ENCODE peak calls at places on chromosome X, in ten cellular contexts. One of them, this sample, is unnamed.

GRCh38 chrX:47927212-47927611 is 76.6 kb downstream of the ZNF182 start:
- DNase-seq in transverse colon: no peak
- DNase-seq in HepG2: no peak
- DNase-seq in SK-N-SH: no peak
- DNase-seq in suprapubic skin: no peak
- DNase-seq in sigmoid colon: no peak
- DNase-seq in stomach: no peak
- DNase-seq in esophagus muscularis mucosa: no peak
- DNase-seq in K562: no peak
- DNase-seq in H1: no peak
- DNase-seq in this sample: no peak

GRCh38 chrX:31245714-31246113 is 173.9 kb upstream of the FTHL17 start:
- DNase-seq in transverse colon: no peak
- DNase-seq in HepG2: no peak
- DNase-seq in SK-N-SH: no peak
- DNase-seq in suprapubic skin: no peak
- DNase-seq in sigmoid colon: no peak
- DNase-seq in stomach: no peak
- DNase-seq in esophagus muscularis mucosa: no peak
- DNase-seq in K562: no peak
- DNase-seq in H1: no peak
- DNase-seq in this sample: no peak

GRCh38 chrX:38099688-38100087 is 93.3 kb downstream of the SYTL5 start:
- DNase-seq in transverse colon: no peak
- DNase-seq in HepG2: no peak
- DNase-seq in SK-N-SH: no peak
- DNase-seq in suprapubic skin: no peak
- DNase-seq in sigmoid colon: no peak
- DNase-seq in stomach: no peak
- DNase-seq in esophagus muscularis mucosa: no peak
- DNase-seq in K562: no peak
- DNase-seq in H1: no peak
- DNase-seq in this sample: no peak

GRCh38 chrX:19824603-19825002 is 62.8 kb downstream of the SH3KBP1 start:
- DNase-seq in transverse colon: no peak
- DNase-seq in HepG2: no peak
- DNase-seq in SK-N-SH: no peak
- DNase-seq in suprapubic skin: no peak
- DNase-seq in sigmoid colon: no peak
- DNase-seq in stomach: no peak
- DNase-seq in esophagus muscularis mucosa: no peak
- DNase-seq in K562: no peak
- DNase-seq in H1: no peak
- DNase-seq in this sample: no peak

GRCh38 chrX:100410083-100410590 is at the start of gene PCDH19:
- DNase-seq in transverse colon: peak
- DNase-seq in HepG2: no peak
- DNase-seq in SK-N-SH: peak
- DNase-seq in suprapubic skin: peak
- DNase-seq in sigmoid colon: peak
- DNase-seq in stomach: peak
- DNase-seq in esophagus muscularis mucosa: no peak
- DNase-seq in K562: peak
- DNase-seq in H1: peak
- DNase-seq in this sample: no peak

GRCh38 chrX:20284992-20285391 is 18.3 kb upstream of the RPS6KA3 start:
- DNase-seq in transverse colon: no peak
- DNase-seq in HepG2: no peak
- DNase-seq in SK-N-SH: no peak
- DNase-seq in suprapubic skin: no peak
- DNase-seq in sigmoid colon: no peak
- DNase-seq in stomach: no peak
- DNase-seq in esophagus muscularis mucosa: no peak
- DNase-seq in K562: no peak
- DNase-seq in H1: no peak
- DNase-seq in this sample: no peak

GRCh38 chrX:13770013-13770412 is 35.5 kb downstream of the OFD1 start:
- DNase-seq in transverse colon: no peak
- DNase-seq in HepG2: no peak
- DNase-seq in SK-N-SH: no peak
- DNase-seq in suprapubic skin: no peak
- DNase-seq in sigmoid colon: no peak
- DNase-seq in stomach: no peak
- DNase-seq in esophagus muscularis mucosa: no peak
- DNase-seq in K562: no peak
- DNase-seq in H1: no peak
- DNase-seq in this sample: no peak

GRCh38 chrX:40155617-40156471 is 58.1 kb upstream of the BCOR start:
- DNase-seq in transverse colon: no peak
- DNase-seq in HepG2: no peak
- DNase-seq in SK-N-SH: peak
- DNase-seq in suprapubic skin: no peak
- DNase-seq in sigmoid colon: no peak
- DNase-seq in stomach: no peak
- DNase-seq in esophagus muscularis mucosa: no peak
- DNase-seq in K562: peak
- DNase-seq in H1: peak
- DNase-seq in this sample: no peak

GRCh38 chrX:39204945-39205344 is 403.7 kb downstream of the MID1IP1 start:
- DNase-seq in transverse colon: no peak
- DNase-seq in HepG2: no peak
- DNase-seq in SK-N-SH: no peak
- DNase-seq in suprapubic skin: no peak
- DNase-seq in sigmoid colon: no peak
- DNase-seq in stomach: no peak
- DNase-seq in esophagus muscularis mucosa: no peak
- DNase-seq in K562: no peak
- DNase-seq in H1: no peak
- DNase-seq in this sample: no peak

GRCh38 chrX:110699109-110699508 is 96.5 kb downstream of the CHRDL1 start:
- DNase-seq in transverse colon: no peak
- DNase-seq in HepG2: no peak
- DNase-seq in SK-N-SH: no peak
- DNase-seq in suprapubic skin: no peak
- DNase-seq in sigmoid colon: no peak
- DNase-seq in stomach: no peak
- DNase-seq in esophagus muscularis mucosa: no peak
- DNase-seq in K562: no peak
- DNase-seq in H1: no peak
- DNase-seq in this sample: no peak

GRCh38 chrX:110951472-110952269 is 144.3 kb upstream of the PAK3 start:
- DNase-seq in transverse colon: no peak
- DNase-seq in HepG2: no peak
- DNase-seq in SK-N-SH: no peak
- DNase-seq in suprapubic skin: no peak
- DNase-seq in sigmoid colon: no peak
- DNase-seq in stomach: no peak
- DNase-seq in esophagus muscularis mucosa: no peak
- DNase-seq in K562: no peak
- DNase-seq in H1: no peak
- DNase-seq in this sample: no peak

GRCh38 chrX:37986893-37987292 is 19.5 kb upstream of the SYTL5 start:
- DNase-seq in transverse colon: no peak
- DNase-seq in HepG2: peak
- DNase-seq in SK-N-SH: no peak
- DNase-seq in suprapubic skin: no peak
- DNase-seq in sigmoid colon: no peak
- DNase-seq in stomach: no peak
- DNase-seq in esophagus muscularis mucosa: no peak
- DNase-seq in K562: no peak
- DNase-seq in H1: no peak
- DNase-seq in this sample: no peak

GRCh38 chrX:29858714-29859113 is 356.6 kb upstream of the MAGEB2 start:
- DNase-seq in transverse colon: no peak
- DNase-seq in HepG2: no peak
- DNase-seq in SK-N-SH: no peak
- DNase-seq in suprapubic skin: no peak
- DNase-seq in sigmoid colon: no peak
- DNase-seq in stomach: no peak
- DNase-seq in esophagus muscularis mucosa: no peak
- DNase-seq in K562: no peak
- DNase-seq in H1: no peak
- DNase-seq in this sample: no peak

GRCh38 chrX:11451133-11451532 is 157.9 kb downstream of the AMELX start:
- DNase-seq in transverse colon: no peak
- DNase-seq in HepG2: no peak
- DNase-seq in SK-N-SH: no peak
- DNase-seq in suprapubic skin: no peak
- DNase-seq in sigmoid colon: no peak
- DNase-seq in stomach: no peak
- DNase-seq in esophagus muscularis mucosa: no peak
- DNase-seq in K562: no peak
- DNase-seq in H1: no peak
- DNase-seq in this sample: no peak

GRCh38 chrX:38987135-38987780 is 186.0 kb downstream of the MID1IP1 start:
- DNase-seq in transverse colon: peak
- DNase-seq in HepG2: no peak
- DNase-seq in SK-N-SH: peak
- DNase-seq in suprapubic skin: no peak
- DNase-seq in sigmoid colon: no peak
- DNase-seq in stomach: no peak
- DNase-seq in esophagus muscularis mucosa: no peak
- DNase-seq in K562: no peak
- DNase-seq in H1: no peak
- DNase-seq in this sample: no peak

DNA sequence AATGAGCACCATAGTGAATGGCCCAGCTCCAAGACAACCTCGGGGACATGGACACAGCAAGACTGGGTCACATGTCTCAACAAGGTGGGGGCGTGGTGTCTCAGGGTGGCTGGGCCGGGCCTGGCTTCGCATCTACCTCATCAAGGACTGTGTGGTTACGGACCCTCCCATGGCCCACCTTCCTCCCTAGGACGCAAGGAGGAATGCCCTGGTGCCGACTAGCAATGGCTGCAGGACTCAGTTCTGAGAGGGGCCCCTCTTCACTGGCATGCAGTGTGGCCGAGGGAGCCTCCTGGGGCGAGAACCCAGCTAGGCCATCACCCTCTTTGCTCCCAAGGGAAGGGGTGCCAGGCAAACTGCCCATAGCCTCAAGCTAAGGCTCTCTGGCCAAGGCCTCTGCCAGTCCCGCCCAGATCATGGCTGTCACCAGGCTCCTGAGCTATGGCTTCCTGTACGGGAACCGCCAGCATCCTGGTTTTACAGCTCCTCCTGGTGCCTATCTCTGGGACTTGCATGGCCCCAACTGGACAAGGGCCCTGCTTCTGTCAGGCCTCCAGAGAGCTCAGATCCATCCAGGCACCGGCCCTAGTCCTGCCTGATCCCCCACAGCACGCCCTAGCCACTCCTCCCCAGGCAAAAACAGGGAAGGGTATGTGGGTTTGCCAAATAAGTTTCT is 218.0 kb upstream of the AGTR2 start:
- DNase-seq in transverse colon: no peak
- DNase-seq in HepG2: peak
- DNase-seq in SK-N-SH: peak
- DNase-seq in suprapubic skin: no peak
- DNase-seq in sigmoid colon: no peak
- DNase-seq in stomach: no peak
- DNase-seq in esophagus muscularis mucosa: no peak
- DNase-seq in K562: no peak
- DNase-seq in H1: no peak
- DNase-seq in this sample: peak
- TF ChIP-seq EP300 in transverse colon: no peak
- TF ChIP-seq EP300 in HepG2: no peak
- TF ChIP-seq EP300 in SK-N-SH: no peak
- TF ChIP-seq EP300 in suprapubic skin: no peak
- TF ChIP-seq EP300 in sigmoid colon: no peak
- TF ChIP-seq EP300 in stomach: no peak
- TF ChIP-seq EP300 in esophagus muscularis mucosa: no peak
- TF ChIP-seq EP300 in K562: no peak
- TF ChIP-seq EP300 in H1: no peak
- TF ChIP-seq EP300 in this sample: no peak

GRCh38 chrX:76971393-76972376 is 475.5 kb upstream of the FGF16 start:
- DNase-seq in transverse colon: no peak
- DNase-seq in HepG2: no peak
- DNase-seq in SK-N-SH: no peak
- DNase-seq in suprapubic skin: no peak
- DNase-seq in sigmoid colon: no peak
- DNase-seq in stomach: no peak
- DNase-seq in esophagus muscularis mucosa: no peak
- DNase-seq in K562: no peak
- DNase-seq in H1: no peak
- DNase-seq in this sample: no peak
- TF ChIP-seq POLR2AphosphoS5 in transverse colon: no peak
- TF ChIP-seq POLR2AphosphoS5 in HepG2: no peak
- TF ChIP-seq POLR2AphosphoS5 in SK-N-SH: no peak
- TF ChIP-seq POLR2AphosphoS5 in suprapubic skin: no peak
- TF ChIP-seq POLR2AphosphoS5 in sigmoid colon: no peak
- TF ChIP-seq POLR2AphosphoS5 in stomach: no peak
- TF ChIP-seq POLR2AphosphoS5 in esophagus muscularis mucosa: no peak
- TF ChIP-seq POLR2AphosphoS5 in K562: no peak
- TF ChIP-seq POLR2AphosphoS5 in H1: no peak
- TF ChIP-seq POLR2AphosphoS5 in this sample: no peak

GRCh38 chrX:107721966-107722707 is 53.5 kb downstream of the TSC22D3 start:
- DNase-seq in transverse colon: no peak
- DNase-seq in HepG2: no peak
- DNase-seq in SK-N-SH: no peak
- DNase-seq in suprapubic skin: no peak
- DNase-seq in sigmoid colon: no peak
- DNase-seq in stomach: no peak
- DNase-seq in esophagus muscularis mucosa: no peak
- DNase-seq in K562: no peak
- DNase-seq in H1: no peak
- DNase-seq in this sample: no peak
- H3K27ac ChIP-seq in transverse colon: peak
- H3K27ac ChIP-seq in HepG2: no peak
- H3K27ac ChIP-seq in SK-N-SH: no peak
- H3K27ac ChIP-seq in suprapubic skin: peak
- H3K27ac ChIP-seq in sigmoid colon: peak
- H3K27ac ChIP-seq in stomach: peak
- H3K27ac ChIP-seq in esophagus muscularis mucosa: peak
- H3K27ac ChIP-seq in K562: no peak
- H3K27ac ChIP-seq in H1: no peak
- H3K27ac ChIP-seq in this sample: peak

DNA sequence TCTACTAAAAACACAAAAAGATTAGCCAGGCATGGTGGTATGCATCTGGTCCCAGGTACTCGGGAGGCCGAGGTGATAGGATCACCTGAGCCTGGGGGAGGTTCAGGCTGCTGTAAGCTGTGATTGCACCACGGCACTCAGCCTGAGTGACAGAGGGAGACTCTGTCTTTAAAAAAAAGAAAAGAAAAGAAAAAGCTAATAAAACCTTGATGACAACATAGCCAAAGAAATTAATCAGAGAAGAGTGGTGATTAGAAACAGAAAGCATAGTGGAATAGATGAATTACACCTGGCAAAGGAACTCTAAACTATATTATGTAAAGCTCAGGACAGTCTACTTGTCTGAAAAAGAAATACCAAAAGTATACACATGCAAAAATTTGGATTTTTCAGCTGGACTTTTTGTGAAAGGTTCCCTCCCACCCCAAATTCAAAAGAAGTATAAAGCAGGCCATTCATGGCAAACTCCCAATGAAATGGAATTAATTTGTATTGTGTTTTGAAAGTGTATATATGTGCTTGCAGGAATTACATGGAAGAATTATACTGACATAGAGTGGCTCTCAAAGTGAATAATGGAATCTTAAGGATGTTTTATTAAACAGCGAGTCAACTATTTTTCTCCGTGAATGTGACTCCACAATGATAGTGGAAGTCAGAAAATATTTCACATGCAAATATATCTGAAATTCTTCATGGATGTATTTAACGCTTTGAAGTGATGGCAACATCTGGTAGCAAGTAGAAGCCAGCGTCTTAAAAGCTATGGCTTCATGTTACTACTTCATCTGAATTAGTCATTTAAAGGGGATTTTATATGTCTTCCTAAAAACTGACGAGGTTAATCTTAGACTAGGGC is 22.1 kb downstream of the PLS3 start:
- DNase-seq in transverse colon: no peak
- DNase-seq in HepG2: no peak
- DNase-seq in SK-N-SH: no peak
- DNase-seq in suprapubic skin: no peak
- DNase-seq in sigmoid colon: no peak
- DNase-seq in stomach: no peak
- DNase-seq in esophagus muscularis mucosa: no peak
- DNase-seq in K562: no peak
- DNase-seq in H1: no peak
- DNase-seq in this sample: no peak
- TF ChIP-seq EP300 in transverse colon: no peak
- TF ChIP-seq EP300 in HepG2: no peak
- TF ChIP-seq EP300 in SK-N-SH: no peak
- TF ChIP-seq EP300 in suprapubic skin: no peak
- TF ChIP-seq EP300 in sigmoid colon: no peak
- TF ChIP-seq EP300 in stomach: no peak
- TF ChIP-seq EP300 in esophagus muscularis mucosa: no peak
- TF ChIP-seq EP300 in K562: no peak
- TF ChIP-seq EP300 in H1: no peak
- TF ChIP-seq EP300 in this sample: no peak